ENCODE peak calls at places on chromosomes 3 and 15, in seven cellular contexts. N, Z, T, Q, D, J and R are unnamed samples.

GRCh38 chr3:71498053-71498452 is 85.5 kb downstream of the FOXP1 start:
- DNase-seq in N (no peak), Z (no peak), T (no peak), Q (no peak), D (no peak), J (no peak), R (no peak)

GRCh38 chr3:155805204-155805801 is 775 bp downstream of the C3orf33 start:
- DNase-seq in N (peak), Z (no peak), T (peak), Q (no peak), D (peak), J (no peak), R (peak)

GRCh38 chr3:135992072-135992471 is 26.5 kb downstream of the PPP2R3A start:
- DNase-seq in N (no peak), Z (peak), T (peak), Q (peak), D (peak), J (no peak), R (peak)

GRCh38 chr3:1700650-1701049 is 398.0 kb upstream of the CNTN4 start:
- DNase-seq in N (no peak), Z (no peak), T (no peak), Q (no peak), D (no peak), J (no peak), R (no peak)

GRCh38 chr15:73387507-73388255 is 18.9 kb upstream of the HCN4 start:
- DNase-seq in N (no peak), Z (no peak), T (peak), Q (no peak), D (no peak), J (no peak), R (peak)

GRCh38 chr15:99324082-99324620 is 72.9 kb downstream of the LRRC28 start:
- DNase-seq in N (peak), Z (no peak), T (peak), Q (peak), D (peak), J (no peak), R (peak)

GRCh38 chr3:136929984-136930671 is 27.7 kb upstream of the IL20RB start:
- DNase-seq in N (peak), Z (no peak), T (peak), Q (no peak), D (peak), J (peak), R (peak)

GRCh38 chr3:128012050-128012449 is 40.2 kb upstream of the SEC61A1 start:
- DNase-seq in N (no peak), Z (no peak), T (peak), Q (no peak), D (no peak), J (no peak), R (no peak)

GRCh38 chr3:99330281-99330680 is 308.1 kb upstream of the COL8A1 start:
- DNase-seq in N (no peak), Z (no peak), T (peak), Q (no peak), D (no peak), J (no peak), R (no peak)

GRCh38 chr15:85750319-85750806 is 44.4 kb downstream of the KLHL25 start:
- DNase-seq in N (no peak), Z (no peak), T (peak), Q (no peak), D (no peak), J (peak), R (no peak)

GRCh38 chr3:86867990-86868389 is 123.0 kb downstream of the VGLL3 start:
- DNase-seq in N (no peak), Z (no peak), T (peak), Q (peak), D (no peak), J (no peak), R (no peak)

DNA sequence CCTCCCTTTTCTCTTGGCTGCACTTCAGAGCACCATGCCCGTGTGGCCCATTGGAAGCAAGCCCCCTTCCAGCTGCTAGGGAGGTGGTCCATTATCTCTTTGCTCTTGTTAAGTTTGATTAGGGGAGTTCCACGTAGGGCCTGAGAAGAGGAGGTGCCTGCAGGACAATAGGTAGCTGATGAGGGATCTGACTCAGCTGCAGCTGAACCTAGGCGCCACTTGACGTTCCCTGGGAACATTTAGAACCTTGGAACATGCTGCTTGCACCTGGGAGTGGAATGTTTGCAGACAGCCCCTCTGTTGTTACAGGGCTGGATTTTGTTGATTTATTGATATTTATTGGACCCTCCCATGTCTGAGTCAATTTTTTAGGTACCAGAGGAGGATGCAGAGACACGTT is 4.7 kb downstream of the SMAD3 start:
- DNase-seq in N (no peak), Z (no peak), T (no peak), Q (no peak), D (peak), J (no peak), R (no peak)
- H3K4me3 ChIP-seq in N (peak), Z (no peak), T (no peak), Q (peak), D (no peak), J (no peak), R (no peak)

GRCh38 chr15:78018445-78018844 is 59.1 kb downstream of the TBC1D2B start:
- DNase-seq in N (no peak), Z (no peak), T (no peak), Q (no peak), D (no peak), J (no peak), R (no peak)
- H3K4me3 ChIP-seq in N (no peak), Z (no peak), T (no peak), Q (no peak), D (no peak), J (no peak), R (no peak)

DNA sequence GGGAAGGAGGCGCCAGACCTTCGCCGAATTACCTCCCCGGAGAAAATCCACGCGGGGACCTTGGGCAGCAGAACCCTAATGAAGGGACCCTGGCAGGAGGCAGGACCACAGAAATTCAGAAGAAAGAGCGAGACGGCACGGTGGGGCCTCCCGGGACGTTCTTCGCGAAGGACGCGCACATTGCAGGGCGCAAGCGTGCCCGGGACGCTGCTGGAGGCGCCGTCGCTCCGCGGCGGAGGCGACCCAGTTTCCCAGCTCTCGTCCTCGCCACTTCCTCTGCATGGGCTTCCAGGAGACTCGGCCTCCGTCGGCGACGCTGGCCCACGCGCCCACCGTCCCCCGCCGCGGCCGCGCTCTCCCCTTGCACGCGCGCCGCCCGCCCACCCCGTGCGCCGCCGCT is 31.9 kb upstream of the SMAD3 start:
- DNase-seq in N (no peak), Z (no peak), T (no peak), Q (no peak), D (no peak), J (no peak), R (no peak)
- H3K4me3 ChIP-seq in N (no peak), Z (peak), T (no peak), Q (peak), D (no peak), J (peak), R (peak)

DNA sequence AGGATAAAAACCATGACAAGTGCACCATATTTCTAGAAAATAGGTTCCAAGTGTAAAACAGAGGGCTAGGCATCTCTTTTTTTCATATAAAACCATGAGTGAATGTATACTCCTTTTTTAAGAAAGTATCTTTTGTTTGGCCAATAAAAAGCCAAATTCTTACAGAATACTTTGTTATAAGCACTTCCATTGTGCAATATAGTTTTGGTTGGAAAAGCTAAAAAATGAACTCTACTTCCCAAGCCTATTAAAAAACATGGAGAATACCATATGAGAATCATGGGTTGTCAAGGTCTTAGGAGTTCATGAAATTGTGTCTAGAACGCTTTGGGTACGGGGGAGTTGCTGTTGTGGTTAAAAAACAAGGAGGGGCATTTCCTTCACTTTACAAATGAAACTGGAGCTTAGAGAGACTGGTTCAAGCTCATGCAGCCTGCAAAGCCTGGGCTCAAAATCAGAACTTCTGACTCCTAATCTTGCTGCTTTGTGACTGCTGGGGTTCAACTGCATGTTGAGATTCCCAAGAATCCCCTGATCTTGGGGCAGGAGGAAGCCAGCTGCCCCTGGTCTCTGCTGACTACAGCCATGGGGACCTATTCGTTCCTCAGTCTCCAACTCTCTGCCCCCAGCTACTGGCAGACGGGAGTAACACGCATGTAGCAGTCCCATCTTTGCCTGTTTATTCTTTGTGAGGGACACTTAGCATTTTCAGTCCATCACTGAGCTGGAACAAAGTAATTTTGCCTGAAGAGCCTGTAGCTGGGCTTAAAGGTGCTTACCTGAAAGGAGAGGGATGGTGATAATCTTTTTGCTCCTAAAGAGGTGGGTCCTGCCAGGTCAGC is 229.1 kb downstream of the CHST2 start:
- DNase-seq in N (no peak), Z (no peak), T (no peak), Q (no peak), D (no peak), J (no peak), R (no peak)
- H3K4me3 ChIP-seq in N (no peak), Z (no peak), T (no peak), Q (no peak), D (no peak), J (no peak), R (no peak)

DNA sequence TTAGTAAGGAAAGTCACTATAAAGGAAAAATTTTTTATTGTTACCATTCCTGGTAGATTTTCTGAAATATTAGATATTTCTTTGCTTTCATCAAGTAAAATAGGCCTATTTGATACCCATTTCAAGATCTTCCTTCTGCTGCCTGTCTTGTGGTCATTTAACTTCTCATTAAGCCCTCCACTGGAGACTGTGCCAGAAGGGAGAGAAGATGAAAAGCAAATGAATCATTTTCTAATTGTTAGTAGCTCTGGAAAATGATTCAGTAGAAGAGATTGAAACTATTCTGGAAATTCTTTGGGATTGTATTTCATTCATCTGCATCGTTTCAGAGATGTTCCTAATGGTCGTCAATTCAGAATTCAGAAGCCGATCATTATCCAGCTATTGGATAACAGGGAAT is 3.2 kb downstream of the KCTD6 start:
- DNase-seq in N (no peak), Z (no peak), T (no peak), Q (no peak), D (no peak), J (no peak), R (no peak)
- H3K4me3 ChIP-seq in N (no peak), Z (no peak), T (peak), Q (no peak), D (no peak), J (no peak), R (no peak)

DNA sequence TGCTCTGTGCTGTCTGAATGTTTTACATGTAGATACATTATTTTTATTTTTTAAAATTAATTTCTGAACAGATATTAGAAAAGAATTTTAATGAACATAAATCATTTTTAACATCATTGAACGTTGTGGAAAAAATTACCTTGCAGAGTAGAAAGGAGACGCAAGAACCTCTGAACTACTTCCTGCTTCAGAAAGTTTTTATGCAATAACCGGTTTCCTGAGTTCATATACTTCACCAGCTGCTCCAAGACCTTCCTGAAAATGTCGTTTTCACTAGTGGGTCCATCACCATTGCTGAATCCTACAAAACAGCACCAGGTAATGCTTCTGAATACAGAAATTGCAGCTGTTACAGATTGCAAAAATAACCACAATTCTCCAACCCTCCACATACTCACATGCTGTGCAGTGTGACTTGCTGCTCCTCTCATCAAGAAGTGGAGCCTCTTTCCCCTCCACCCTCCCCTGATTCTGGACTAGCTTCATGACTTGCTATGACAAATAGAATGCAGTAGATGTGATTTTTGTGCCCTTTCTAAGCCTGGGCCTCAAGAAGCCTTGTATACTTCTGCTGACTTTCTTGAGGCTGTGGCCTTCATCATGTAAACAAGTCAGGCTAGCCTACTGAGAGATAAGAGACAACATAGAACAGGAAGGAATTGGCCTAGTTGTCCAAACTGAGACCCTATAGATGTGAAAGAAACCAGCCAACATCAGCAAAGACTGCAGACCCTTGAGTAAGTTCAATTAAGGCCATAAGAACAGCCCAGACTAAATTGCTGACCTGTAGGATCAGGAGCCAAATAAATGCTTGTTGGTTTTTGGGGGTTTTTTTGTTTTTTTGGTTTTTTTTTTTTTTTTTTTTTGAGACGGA is 80.4 kb downstream of the TRANK1 start:
- DNase-seq in N (no peak), Z (no peak), T (no peak), Q (no peak), D (no peak), J (no peak), R (no peak)
- H3K4me3 ChIP-seq in N (no peak), Z (no peak), T (no peak), Q (no peak), D (no peak), J (no peak), R (no peak)

GRCh38 chr3:40452057-40452456 is 5.1 kb upstream of the RPL14 start:
- DNase-seq in N (no peak), Z (no peak), T (no peak), Q (no peak), D (no peak), J (no peak), R (no peak)
- H3K4me3 ChIP-seq in N (peak), Z (peak), T (peak), Q (peak), D (no peak), J (no peak), R (peak)

GRCh38 chr15:83653288-83653638 is 660 bp upstream of the ADAMTSL3 start:
- DNase-seq in N (no peak), Z (peak), T (no peak), Q (no peak), D (no peak), J (no peak), R (no peak)
- H3K4me3 ChIP-seq in N (peak), Z (peak), T (no peak), Q (no peak), D (no peak), J (peak), R (no peak)

DNA sequence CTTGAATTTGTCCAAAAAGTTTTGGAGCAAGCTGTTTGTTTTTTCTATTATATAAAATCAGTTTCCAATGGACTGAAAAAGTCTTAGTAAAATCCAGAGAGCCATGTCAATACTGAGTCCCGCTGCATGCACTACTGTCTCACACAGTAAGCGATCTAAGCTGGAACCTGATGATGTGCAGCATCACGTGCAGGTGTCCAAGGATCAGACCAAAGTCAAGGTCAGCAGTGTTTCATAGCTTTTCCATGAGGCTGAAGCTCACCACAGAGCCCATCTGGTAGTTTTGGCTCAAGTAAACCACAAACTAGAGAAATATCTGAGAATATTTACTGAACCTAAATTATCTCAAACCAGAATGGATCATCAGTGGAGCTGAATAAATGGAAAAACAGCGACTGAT is 784.0 kb upstream of the SEMA6D start:
- DNase-seq in N (no peak), Z (no peak), T (no peak), Q (no peak), D (no peak), J (no peak), R (no peak)
- H3K4me3 ChIP-seq in N (no peak), Z (no peak), T (no peak), Q (no peak), D (no peak), J (no peak), R (no peak)